ENCODE peak calls at places on chromosomes 7 and 10, in four cellular contexts. P, D, E and O are unnamed samples.

GRCh38 chr10:34156781-34157425 is 658.2 kb downstream of the PARD3 start:
- DNase-seq in P (peak), D (peak), E (no peak), O (peak)

GRCh38 chr10:76112826-76113150 is 681.4 kb downstream of the LRMDA start:
- DNase-seq in P (no peak), D (no peak), E (no peak), O (no peak)

GRCh38 chr10:133198621-133199487 is 31.2 kb upstream of the UTF1 start:
- DNase-seq in P (no peak), D (no peak), E (no peak), O (no peak)

GRCh38 chr7:20217193-20217948 is at the start of gene MACC1:
- DNase-seq in P (no peak), D (no peak), E (no peak), O (no peak)

GRCh38 chr10:125538947-125539649 is 143.9 kb downstream of the TEX36 start:
- DNase-seq in P (no peak), D (no peak), E (no peak), O (no peak)

GRCh38 chr7:87131806-87132205 is 20.4 kb upstream of the DMTF1 start:
- DNase-seq in P (no peak), D (no peak), E (no peak), O (no peak)

GRCh38 chr10:3090914-3091313 is 23.6 kb downstream of the PFKP start:
- DNase-seq in P (peak), D (no peak), E (no peak), O (peak)

GRCh38 chr10:47254611-47255010 is 45.4 kb upstream of the GDF10 start:
- DNase-seq in P (no peak), D (no peak), E (no peak), O (no peak)

GRCh38 chr7:2029211-2029905 is 203.4 kb downstream of the MAD1L1 start:
- DNase-seq in P (no peak), D (no peak), E (no peak), O (no peak)

GRCh38 chr10:33263453-33263852 is 71.0 kb downstream of the NRP1 start:
- DNase-seq in P (peak), D (peak), E (no peak), O (peak)

GRCh38 chr7:150341263-150342118 is at the start of gene RARRES2:
- DNase-seq in P (no peak), D (no peak), E (no peak), O (no peak)